ENCODE peak calls at places on chromosomes 1 and 21, in nine cellular contexts. O is mammary epithelial cell, W is neural progenitor cell, I is dorsolateral prefrontal cortex, E is endothelial cell, S is GM12864, Q is tibial artery, R is upper lobe of right lung, T is AG04449. J is an unnamed sample.
A peak's percentile ranks its signal among the peaks of the same experiment; 100 is the strongest.

GRCh38 chr1:230632273-230632873 is 9.9 kb upstream of the COG2 start:
- DNase-seq in T (no peak), O (peak; percentile 39), R (no peak), Q (no peak), E (peak; percentile 33), S (no peak), I (no peak), W (peak; percentile 70), J (peak; percentile 60)

GRCh38 chr1:180211860-180212229 is 18.2 kb upstream of the LHX4 start:
- DNase-seq in E (no peak), I (no peak), Q (no peak), W (no peak), S (no peak), O (peak; percentile 11), T (no peak), R (no peak), J (no peak)

GRCh38 chr1:201766117-201766863 is 62.7 kb upstream of the IPO9 start:
- DNase-seq in I (no peak), T (peak; percentile 91), W (no peak), Q (no peak), O (peak; percentile 85), E (no peak), R (no peak), S (no peak), J (no peak)

GRCh38 chr1:67264152-67264551 is 43.5 kb upstream of the IL12RB2 start:
- DNase-seq in R (no peak), T (no peak), W (no peak), I (no peak), Q (no peak), S (no peak), E (no peak), O (no peak), J (no peak)

GRCh38 chr1:211259596-211260126 is 495 bp downstream of the RCOR3 start:
- DNase-seq in Q (peak; percentile 81), E (no peak), S (no peak), R (peak; percentile 83), T (no peak), I (no peak), W (no peak), O (no peak), J (no peak)

GRCh38 chr1:45658171-45658570 is 28.2 kb downstream of the GPBP1L1 start:
- DNase-seq in Q (no peak), W (no peak), T (no peak), S (no peak), O (no peak), R (no peak), I (no peak), E (no peak), J (no peak)

GRCh38 chr1:201504179-201504631 is 2.7 kb downstream of the CSRP1 start:
- DNase-seq in T (no peak), O (no peak), S (no peak), Q (no peak), R (no peak), E (no peak), I (no peak), W (no peak), J (no peak)

GRCh38 chr1:179296831-179297377 is 3.3 kb downstream of the SOAT1 start:
- DNase-seq in I (no peak), T (no peak), Q (no peak), W (no peak), S (no peak), O (no peak), E (no peak), R (no peak), J (no peak)

GRCh38 chr1:9454494-9455066 is 84.7 kb upstream of the SLC25A33 start:
- DNase-seq in W (no peak), S (no peak), I (no peak), O (no peak), Q (no peak), T (no peak), E (no peak), R (no peak), J (no peak)

GRCh38 chr1:90718411-90719320 is 1.6 kb upstream of the BARHL2 start:
- DNase-seq in T (no peak), Q (no peak), E (peak; percentile 45), R (no peak), S (no peak), O (no peak), W (peak; percentile 76), I (no peak), J (peak; percentile 44)

GRCh38 chr1:228891134-228892034 is 156.1 kb downstream of the RHOU start:
- DNase-seq in E (no peak), R (no peak), W (no peak), Q (no peak), O (no peak), T (no peak), S (no peak), I (no peak), J (no peak)

GRCh38 chr1:156910309-156910782 is 10.1 kb upstream of the LRRC71 start:
- DNase-seq in O (no peak), I (no peak), W (peak; percentile 80), T (no peak), E (peak; percentile 70), R (no peak), S (no peak), Q (no peak), J (peak; percentile 81)

GRCh38 chr1:229815076-229815475 is 189.0 kb downstream of the URB2 start:
- DNase-seq in T (no peak), S (no peak), R (no peak), E (no peak), O (no peak), Q (no peak), W (peak; percentile 54), I (no peak), J (no peak)

DNA sequence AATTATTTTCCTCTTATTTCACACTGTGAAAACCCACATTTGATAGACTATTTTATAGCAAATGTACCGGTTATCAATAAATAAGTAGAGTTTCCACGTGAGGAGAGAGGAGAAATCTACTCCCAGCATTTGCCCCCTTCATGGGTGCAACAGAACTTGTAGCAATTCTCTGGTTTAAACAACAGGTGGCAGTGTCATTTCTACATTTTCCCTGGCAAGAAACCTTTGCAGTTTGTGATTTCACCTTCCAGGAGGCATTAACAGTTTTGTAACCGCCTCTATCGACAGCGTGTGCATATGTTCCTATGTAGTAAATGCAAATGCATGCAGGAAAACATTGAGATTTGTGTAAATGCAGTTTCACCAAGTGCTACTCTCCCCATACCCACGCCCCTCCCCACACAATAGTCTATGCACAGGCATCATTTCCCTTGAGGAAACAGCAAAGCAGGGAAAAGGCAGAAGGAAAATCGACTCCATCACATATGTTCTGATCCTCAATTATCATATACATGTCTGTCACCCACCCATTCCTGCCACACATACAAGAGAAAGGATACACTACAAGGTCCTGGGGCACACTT is 494.7 kb downstream of the SMYD3 start:
- DNase-seq in I (no peak), W (peak; percentile 54), T (no peak), O (peak; percentile 16), E (peak; percentile 23), S (no peak), R (no peak), Q (no peak), J (peak; percentile 37)
- TF ChIP-seq CTCF in I (peak; percentile 71), W (peak; percentile 71), T (peak; percentile 54), O (peak; percentile 44), E (peak; percentile 73), S (peak; percentile 56), R (peak; percentile 67), Q (peak; percentile 19), J (peak; percentile 80)

DNA sequence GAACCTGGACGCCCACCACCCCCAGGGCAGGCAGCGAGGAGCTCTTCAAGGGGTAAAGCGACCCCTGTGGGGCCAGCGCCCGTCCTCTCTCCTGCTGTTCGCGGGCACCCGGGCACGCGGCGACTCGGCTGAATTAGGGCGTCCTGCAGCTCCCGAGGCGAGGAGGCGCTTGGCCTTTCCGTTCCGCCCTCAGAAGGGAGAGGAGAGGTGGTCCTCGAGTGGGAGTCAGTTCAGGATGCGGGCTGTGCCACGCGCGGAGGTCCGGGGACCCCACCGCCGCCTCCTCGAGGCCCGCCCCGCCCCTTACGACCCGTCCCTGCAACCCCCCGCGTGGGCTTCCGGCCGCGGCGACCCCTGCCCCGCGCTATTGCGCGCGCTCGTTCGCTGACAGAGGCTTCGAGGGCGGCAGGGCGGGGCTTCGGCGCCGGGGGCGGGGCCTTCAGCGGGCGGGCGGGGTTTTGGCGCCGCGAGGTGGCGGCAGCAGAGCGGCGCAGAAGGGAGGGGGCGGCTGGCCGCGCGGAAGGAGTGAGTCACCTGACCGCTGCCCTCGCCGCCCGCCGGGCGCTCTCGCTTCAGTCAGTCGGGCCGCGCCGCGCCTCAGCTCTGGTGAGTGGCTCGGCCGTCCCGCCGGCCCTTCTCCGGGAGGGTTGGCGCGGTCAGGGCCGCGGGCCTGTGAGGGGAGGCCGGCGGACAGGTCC is at the start of gene BACH1:
- DNase-seq in Q (peak; percentile 93), S (peak; percentile 66), W (peak; percentile 98), I (peak; percentile 89), O (peak; percentile 83), R (peak; percentile 96), T (peak; percentile 52), E (peak; percentile 93), J (peak; percentile 91)
- TF ChIP-seq CTCF in Q (peak; percentile 20), S (peak; percentile 34), W (peak; percentile 49), I (peak; percentile 57), O (peak; percentile 22), R (peak; percentile 43), T (peak; percentile 62), E (peak; percentile 39), J (peak; percentile 16)

GRCh38 chr1:188669715-188670114 is 1807.9 kb downstream of the BRINP3 start:
- DNase-seq in O (peak; percentile 11), T (no peak), R (no peak), S (no peak), W (no peak), Q (no peak), E (no peak), I (no peak), J (no peak)

GRCh38 chr1:188670837-188671236 is 1806.8 kb downstream of the BRINP3 start:
- DNase-seq in Q (no peak), E (no peak), S (no peak), O (peak; percentile 85), T (no peak), R (no peak), W (no peak), I (no peak), J (no peak)

GRCh38 chr1:188672153-188672552 is 1805.5 kb downstream of the BRINP3 start:
- DNase-seq in Q (no peak), R (no peak), T (no peak), S (no peak), W (no peak), I (no peak), O (no peak), E (no peak), J (no peak)

GRCh38 chr1:188665477-188665876 is 1812.2 kb downstream of the BRINP3 start:
- DNase-seq in Q (no peak), T (no peak), E (no peak), I (no peak), S (no peak), O (no peak), W (no peak), R (no peak), J (no peak)

DNA sequence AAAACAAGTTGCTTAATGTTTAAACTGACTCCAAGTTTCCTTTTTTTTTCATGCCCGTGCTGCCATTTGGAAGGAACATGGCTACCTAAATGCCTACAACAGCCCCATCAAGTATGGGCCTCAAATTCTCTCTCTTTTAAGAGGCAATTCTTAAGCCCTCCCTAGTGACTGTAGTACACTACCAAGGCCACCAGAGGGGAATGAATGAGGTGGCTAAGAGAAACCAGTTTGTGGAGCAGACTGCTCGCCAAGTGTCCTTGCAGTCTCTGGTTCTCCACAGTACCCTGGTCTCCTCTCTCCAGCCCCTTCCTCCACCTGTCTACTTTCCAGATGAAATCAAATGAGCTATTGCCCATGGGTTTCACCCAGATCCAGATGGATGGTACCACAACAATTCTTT is 1809.6 kb downstream of the BRINP3 start:
- DNase-seq in Q (no peak), I (no peak), O (no peak), E (no peak), R (no peak), S (no peak), W (peak; percentile 15), T (no peak), J (peak; percentile 46)
- TF ChIP-seq CTCF in Q (no peak), I (no peak), O (peak; percentile 23), E (peak; percentile 9), R (no peak), S (no peak), W (peak; percentile 20), T (no peak), J (peak; percentile 51)

GRCh38 chr1:28736450-28737244 is at the start of gene YTHDF2:
- DNase-seq in T (peak; percentile 59), I (peak; percentile 93), E (peak; percentile 99), O (peak; percentile 96), W (peak; percentile 99), S (peak; percentile 87), Q (peak; percentile 98), R (peak; percentile 99), J (peak; percentile 98)
- TF ChIP-seq CTCF in T (peak; percentile 97), I (peak; percentile 100), E (peak; percentile 82), O (peak; percentile 66), W (peak; percentile 90), S (peak; percentile 83), Q (peak; percentile 94), R (peak; percentile 95), J (peak; percentile 97)

J was measured in H9.